ENCODE peak calls at places on chromosomes 16 and 17, in six cellular contexts. One of them, this sample, is unnamed.

GRCh38 chr17:42819939-42820535 is 4.0 kb downstream of the BECN1 start:
- DNase-seq in BJ: no peak
- DNase-seq in EL: peak; percentile 68
- DNase-seq in HuH-7: peak; percentile 71
- DNase-seq in NCI-H460: peak; percentile 71
- DNase-seq in effector memory CD4-positive, alpha-beta T cell: peak; percentile 39
- DNase-seq in this sample: peak; percentile 24

GRCh38 chr17:41042953-41043352 is 1.7 kb upstream of the KRTAP1-1 start:
- DNase-seq in BJ: no peak
- DNase-seq in EL: no peak
- DNase-seq in HuH-7: no peak
- DNase-seq in NCI-H460: no peak
- DNase-seq in effector memory CD4-positive, alpha-beta T cell: no peak
- DNase-seq in this sample: no peak

GRCh38 chr17:2050871-2051387 is 4.0 kb upstream of the HIC1 start:
- DNase-seq in BJ: no peak
- DNase-seq in EL: peak; percentile 46
- DNase-seq in HuH-7: no peak
- DNase-seq in NCI-H460: no peak
- DNase-seq in effector memory CD4-positive, alpha-beta T cell: no peak
- DNase-seq in this sample: no peak

GRCh38 chr17:82590881-82591539 is 57.2 kb downstream of the WDR45B start:
- DNase-seq in BJ: no peak
- DNase-seq in EL: no peak
- DNase-seq in HuH-7: no peak
- DNase-seq in NCI-H460: no peak
- DNase-seq in effector memory CD4-positive, alpha-beta T cell: no peak
- DNase-seq in this sample: no peak

GRCh38 chr16:16025214-16025968 is 76.0 kb downstream of the ABCC1 start:
- DNase-seq in BJ: peak; percentile 58
- DNase-seq in EL: peak; percentile 90
- DNase-seq in HuH-7: no peak
- DNase-seq in NCI-H460: no peak
- DNase-seq in effector memory CD4-positive, alpha-beta T cell: peak; percentile 20
- DNase-seq in this sample: no peak

GRCh38 chr17:31561469-31562412 is 170.3 kb downstream of the RAB11FIP4 start:
- DNase-seq in BJ: no peak
- DNase-seq in EL: peak; percentile 87
- DNase-seq in HuH-7: peak; percentile 51
- DNase-seq in NCI-H460: no peak
- DNase-seq in effector memory CD4-positive, alpha-beta T cell: no peak
- DNase-seq in this sample: no peak

GRCh38 chr16:63890072-63890471 is 1231.8 kb downstream of the CDH11 start:
- DNase-seq in BJ: no peak
- DNase-seq in EL: peak; percentile 5
- DNase-seq in HuH-7: no peak
- DNase-seq in NCI-H460: no peak
- DNase-seq in effector memory CD4-positive, alpha-beta T cell: no peak
- DNase-seq in this sample: no peak

GRCh38 chr17:18166894-18167293 is 16.7 kb upstream of the ALKBH5 start:
- DNase-seq in BJ: no peak
- DNase-seq in EL: no peak
- DNase-seq in HuH-7: no peak
- DNase-seq in NCI-H460: no peak
- DNase-seq in effector memory CD4-positive, alpha-beta T cell: no peak
- DNase-seq in this sample: no peak

GRCh38 chr16:31072540-31073072 is 1.4 kb downstream of the ZNF668 start:
- DNase-seq in BJ: no peak
- DNase-seq in EL: peak; percentile 47
- DNase-seq in HuH-7: peak; percentile 49
- DNase-seq in NCI-H460: peak; percentile 29
- DNase-seq in effector memory CD4-positive, alpha-beta T cell: no peak
- DNase-seq in this sample: no peak

GRCh38 chr16:72371307-72372081 is 199.5 kb upstream of the PMFBP1 start:
- DNase-seq in BJ: peak; percentile 32
- DNase-seq in EL: peak; percentile 45
- DNase-seq in HuH-7: no peak
- DNase-seq in NCI-H460: no peak
- DNase-seq in effector memory CD4-positive, alpha-beta T cell: no peak
- DNase-seq in this sample: no peak

GRCh38 chr17:41730479-41730878 is 4.0 kb downstream of the HAP1 start:
- DNase-seq in BJ: no peak
- DNase-seq in EL: no peak
- DNase-seq in HuH-7: no peak
- DNase-seq in NCI-H460: no peak
- DNase-seq in effector memory CD4-positive, alpha-beta T cell: no peak
- DNase-seq in this sample: no peak

GRCh38 chr17:49996121-49996494 is 1.1 kb upstream of the DLX3 start:
- DNase-seq in BJ: no peak
- DNase-seq in EL: no peak
- DNase-seq in HuH-7: no peak
- DNase-seq in NCI-H460: no peak
- DNase-seq in effector memory CD4-positive, alpha-beta T cell: no peak
- DNase-seq in this sample: no peak

GRCh38 chr16:85424260-85425060 is 188.7 kb upstream of the GSE1 start:
- DNase-seq in BJ: no peak
- DNase-seq in EL: no peak
- DNase-seq in HuH-7: no peak
- DNase-seq in NCI-H460: no peak
- DNase-seq in effector memory CD4-positive, alpha-beta T cell: no peak
- DNase-seq in this sample: no peak

GRCh38 chr17:22507823-22508222 is 815.5 kb downstream of the KCNJ18 start:
- DNase-seq in BJ: no peak
- DNase-seq in EL: no peak
- DNase-seq in HuH-7: no peak
- DNase-seq in NCI-H460: no peak
- DNase-seq in effector memory CD4-positive, alpha-beta T cell: no peak
- DNase-seq in this sample: no peak

GRCh38 chr16:87945351-87946042 is 5.7 kb upstream of the BANP start:
- DNase-seq in BJ: no peak
- DNase-seq in EL: peak; percentile 69
- DNase-seq in HuH-7: no peak
- DNase-seq in NCI-H460: peak; percentile 45
- DNase-seq in effector memory CD4-positive, alpha-beta T cell: no peak
- DNase-seq in this sample: no peak

GRCh38 chr16:89709166-89709565 is 7.7 kb upstream of the SPATA2L start:
- DNase-seq in BJ: no peak
- DNase-seq in EL: no peak
- DNase-seq in HuH-7: no peak
- DNase-seq in NCI-H460: no peak
- DNase-seq in effector memory CD4-positive, alpha-beta T cell: no peak
- DNase-seq in this sample: no peak

GRCh38 chr16:28182183-28182582 is 29.6 kb downstream of the XPO6 start:
- DNase-seq in BJ: no peak
- DNase-seq in EL: peak; percentile 53
- DNase-seq in HuH-7: no peak
- DNase-seq in NCI-H460: no peak
- DNase-seq in effector memory CD4-positive, alpha-beta T cell: no peak
- DNase-seq in this sample: no peak

GRCh38 chr16:67163164-67163902 is 1.2 kb upstream of the HSF4 start:
- DNase-seq in BJ: no peak
- DNase-seq in EL: peak; percentile 48
- DNase-seq in HuH-7: no peak
- DNase-seq in NCI-H460: no peak
- DNase-seq in effector memory CD4-positive, alpha-beta T cell: no peak
- DNase-seq in this sample: no peak

GRCh38 chr16:674968-675883 is at the start of gene RHBDL1:
- DNase-seq in BJ: no peak
- DNase-seq in EL: peak; percentile 44
- DNase-seq in HuH-7: peak; percentile 50
- DNase-seq in NCI-H460: no peak
- DNase-seq in effector memory CD4-positive, alpha-beta T cell: no peak
- DNase-seq in this sample: no peak

GRCh38 chr16:15865742-15866141 is 8.9 kb upstream of the MYH11 start:
- DNase-seq in BJ: no peak
- DNase-seq in EL: no peak
- DNase-seq in HuH-7: no peak
- DNase-seq in NCI-H460: no peak
- DNase-seq in effector memory CD4-positive, alpha-beta T cell: no peak
- DNase-seq in this sample: no peak

GRCh38 chr17:40122944-40123810 is 1.4 kb downstream of the MSL1 start:
- DNase-seq in BJ: no peak
- DNase-seq in EL: peak; percentile 55
- DNase-seq in HuH-7: no peak
- DNase-seq in NCI-H460: no peak
- DNase-seq in effector memory CD4-positive, alpha-beta T cell: peak; percentile 43
- DNase-seq in this sample: peak; percentile 35

GRCh38 chr17:79981661-79982101 is 54.0 kb downstream of the TBC1D16 start:
- DNase-seq in BJ: no peak
- DNase-seq in EL: no peak
- DNase-seq in HuH-7: no peak
- DNase-seq in NCI-H460: no peak
- DNase-seq in effector memory CD4-positive, alpha-beta T cell: no peak
- DNase-seq in this sample: no peak

GRCh38 chr17:6061290-6061689 is 8.9 kb upstream of the WSCD1 start:
- DNase-seq in BJ: no peak
- DNase-seq in EL: peak; percentile 71
- DNase-seq in HuH-7: no peak
- DNase-seq in NCI-H460: peak; percentile 77
- DNase-seq in effector memory CD4-positive, alpha-beta T cell: no peak
- DNase-seq in this sample: no peak

GRCh38 chr16:76854234-76854633 is 336.8 kb upstream of the MON1B start:
- DNase-seq in BJ: no peak
- DNase-seq in EL: no peak
- DNase-seq in HuH-7: no peak
- DNase-seq in NCI-H460: no peak
- DNase-seq in effector memory CD4-positive, alpha-beta T cell: no peak
- DNase-seq in this sample: no peak

GRCh38 chr17:15213381-15214087 is 51.6 kb downstream of the PMP22 start:
- DNase-seq in BJ: no peak
- DNase-seq in EL: peak; percentile 43
- DNase-seq in HuH-7: no peak
- DNase-seq in NCI-H460: peak; percentile 20
- DNase-seq in effector memory CD4-positive, alpha-beta T cell: no peak
- DNase-seq in this sample: no peak

GRCh38 chr17:75601057-75601987 is 13.7 kb downstream of the MYO15B start:
- DNase-seq in BJ: no peak
- DNase-seq in EL: peak; percentile 45
- DNase-seq in HuH-7: peak; percentile 90
- DNase-seq in NCI-H460: peak; percentile 64
- DNase-seq in effector memory CD4-positive, alpha-beta T cell: peak; percentile 49
- DNase-seq in this sample: peak; percentile 47